ENCODE peak calls at places on chromosomes 2 and 18, in four cellular contexts. X is GM12878, F is SK-N-SH, W is H1. M is an unnamed sample.

GRCh38 chr2:69720922-69721491 is 20.9 kb upstream of the ANXA4 start:
- DNase-seq in W (no peak), F (peak), X (no peak), M (no peak)

GRCh38 chr2:65458999-65459398 is 26.6 kb upstream of the SPRED2 start:
- DNase-seq in X (no peak), F (no peak), W (no peak), M (no peak)

GRCh38 chr2:103235283-103235682 is 473.5 kb downstream of the TMEM182 start:
- DNase-seq in F (no peak), W (no peak), X (no peak), M (no peak)

GRCh38 chr2:230541934-230542380 is 126.0 kb downstream of the SP100 start:
- DNase-seq in F (no peak), W (no peak), X (peak), M (no peak)

GRCh38 chr2:241617431-241618154 is 19.4 kb downstream of the THAP4 start:
- DNase-seq in F (peak), W (no peak), X (peak), M (no peak)

GRCh38 chr2:237691200-237691907 is 64.0 kb downstream of the LRRFIP1 start:
- DNase-seq in X (no peak), W (no peak), F (no peak), M (no peak)

GRCh38 chr2:234275515-234275914 is 221.4 kb downstream of the ARL4C start:
- DNase-seq in F (no peak), W (no peak), X (no peak), M (no peak)

GRCh38 chr2:159755788-159756187 is 42.2 kb downstream of the CD302 start:
- DNase-seq in X (no peak), F (no peak), W (peak), M (peak)

GRCh38 chr18:61435064-61435652 is 101.9 kb downstream of the CDH20 start:
- DNase-seq in X (no peak), W (no peak), F (peak), M (peak)

GRCh38 chr18:76457475-76457874 is 37.6 kb downstream of the ZNF516 start:
- DNase-seq in X (no peak), F (no peak), W (no peak), M (no peak)

GRCh38 chr18:78082776-78083175 is 833.1 kb downstream of the GALR1 start:
- DNase-seq in X (no peak), W (no peak), F (no peak), M (no peak)

GRCh38 chr2:44352510-44352909 is 8.8 kb downstream of the PREPL start:
- DNase-seq in F (no peak), W (no peak), X (no peak), M (no peak)

GRCh38 chr2:177117755-177118154 is 94.8 kb upstream of the HNRNPA3 start:
- DNase-seq in F (no peak), W (no peak), X (no peak), M (no peak)

GRCh38 chr2:159035790-159036411 is 67.5 kb downstream of the TANC1 start:
- DNase-seq in X (no peak), F (peak), W (peak), M (peak)

GRCh38 chr2:240205348-240205747 is 64.9 kb upstream of the OTOS start:
- DNase-seq in F (no peak), X (no peak), W (no peak), M (no peak)

GRCh38 chr2:201972621-201973255 is 60.9 kb upstream of the FZD7 start:
- DNase-seq in F (no peak), X (no peak), W (peak), M (no peak)

GRCh38 chr2:110101280-110101844 is 14.3 kb downstream of the MALL start:
- DNase-seq in W (peak), X (no peak), F (peak), M (peak)

GRCh38 chr2:25418944-25419677 is 77.4 kb upstream of the DNMT3A start:
- DNase-seq in F (peak), W (no peak), X (peak), M (no peak)

GRCh38 chr2:212227755-212228154 is 310.8 kb downstream of the ERBB4 start:
- DNase-seq in W (no peak), F (no peak), X (no peak), M (peak)

GRCh38 chr2:168738057-168738456 is 64.4 kb upstream of the NOSTRIN start:
- DNase-seq in F (no peak), X (no peak), W (no peak), M (no peak)

GRCh38 chr18:49997468-49998045 is 184.2 kb upstream of the ACAA2 start:
- DNase-seq in F (no peak), W (no peak), X (no peak), M (no peak)
- TF ChIP-seq USF2 in F (no peak), W (no peak), X (no peak), M (no peak)

GRCh38 chr2:172285010-172285621 is 142.3 kb upstream of the ITGA6 start:
- DNase-seq in X (no peak), W (no peak), F (no peak), M (no peak)
- TF ChIP-seq TCF12 in X (no peak), W (no peak), F (no peak), M (no peak)

GRCh38 chr2:204129591-204130270 is 193.2 kb downstream of the ICOS start:
- DNase-seq in F (no peak), W (no peak), X (no peak), M (no peak)

GRCh38 chr2:204127238-204127637 is 190.7 kb downstream of the ICOS start:
- DNase-seq in W (no peak), F (no peak), X (no peak), M (no peak)

GRCh38 chr2:204124140-204124750 is 187.7 kb downstream of the ICOS start:
- DNase-seq in F (no peak), W (no peak), X (no peak), M (no peak)

GRCh38 chr2:204122425-204122824 is 185.9 kb downstream of the ICOS start:
- DNase-seq in F (no peak), X (no peak), W (no peak), M (no peak)

GRCh38 chr2:204126705-204127104 is 190.1 kb downstream of the ICOS start:
- DNase-seq in W (no peak), X (no peak), F (no peak), M (no peak)
- TF ChIP-seq USF2 in W (no peak), X (no peak), F (no peak), M (no peak)

GRCh38 chr18:79640875-79641274 is 38.7 kb upstream of the CTDP1 start:
- DNase-seq in X (no peak), W (no peak), F (no peak), M (no peak)

GRCh38 chr18:79637181-79637920 is 42.3 kb upstream of the CTDP1 start:
- DNase-seq in X (no peak), F (no peak), W (no peak), M (no peak)

GRCh38 chr18:79640064-79640672 is 39.4 kb upstream of the CTDP1 start:
- DNase-seq in W (no peak), F (no peak), X (no peak), M (no peak)

GRCh38 chr18:79639072-79639829 is 40.4 kb upstream of the CTDP1 start:
- DNase-seq in W (no peak), F (no peak), X (no peak), M (no peak)

GRCh38 chr18:79637921-79638855 is 41.4 kb upstream of the CTDP1 start:
- DNase-seq in X (no peak), W (no peak), F (no peak), M (no peak)
- TF ChIP-seq TCF12 in X (no peak), W (no peak), F (no peak), M (no peak)

GRCh38 chr18:52286675-52287074 is 53.3 kb upstream of the DCC start:
- DNase-seq in F (peak), X (no peak), W (no peak), M (no peak)
- TF ChIP-seq USF2 in F (no peak), X (no peak), W (no peak), M (no peak)

DNA sequence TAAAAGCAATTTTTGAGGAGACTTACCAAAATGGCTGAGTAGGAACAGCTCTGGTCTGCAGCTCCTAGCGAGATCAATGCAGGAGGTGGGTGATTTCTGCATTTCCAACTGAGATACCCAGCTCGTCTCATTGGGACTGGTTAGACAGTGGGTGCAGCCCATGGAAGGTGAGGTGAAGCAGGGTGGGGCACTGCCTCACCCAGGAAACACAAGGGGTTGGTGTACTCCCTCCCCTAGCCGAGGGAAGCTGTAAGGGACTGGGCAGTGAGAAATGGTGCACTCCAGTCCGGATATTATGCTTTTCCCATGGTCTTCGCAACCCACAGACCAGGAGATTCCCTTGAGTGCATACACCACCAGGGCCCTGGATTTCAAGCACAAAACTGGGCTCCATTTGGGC is 419.0 kb downstream of the NUP35 start:
- DNase-seq in W (no peak), X (no peak), F (no peak), M (no peak)
- TF ChIP-seq TCF12 in W (no peak), X (no peak), F (no peak), M (no peak)

DNA sequence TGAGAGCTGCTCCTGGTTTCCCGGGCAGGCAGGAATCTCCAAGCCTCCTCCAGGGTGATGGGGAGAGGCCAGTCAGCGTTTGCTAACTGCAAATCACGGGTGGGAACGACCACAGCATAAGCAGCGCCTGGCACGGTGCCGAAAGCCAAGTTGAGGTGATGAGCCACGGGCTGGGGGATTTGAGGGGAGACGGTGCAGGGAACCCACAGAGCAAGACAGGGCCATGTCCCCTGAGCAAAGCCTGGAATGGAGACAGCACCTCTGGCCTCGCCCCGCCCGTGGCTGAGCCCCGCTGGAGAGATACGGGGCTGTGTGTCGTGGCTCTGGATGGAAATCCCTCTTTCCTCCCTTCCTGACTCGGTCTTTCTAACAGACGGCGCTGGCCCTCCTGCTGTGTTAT is 31.5 kb upstream of the TMEM18 start:
- DNase-seq in W (no peak), F (no peak), X (no peak), M (no peak)
- TF ChIP-seq USF2 in W (no peak), F (no peak), X (no peak), M (no peak)

GRCh38 chr18:44453505-44453904 is 227.2 kb upstream of the SETBP1 start:
- DNase-seq in X (no peak), F (no peak), W (no peak), M (no peak)
- TF ChIP-seq TCF12 in X (no peak), F (peak), W (no peak), M (no peak)

GRCh38 chr2:226620176-226620575 is 179.4 kb downstream of the IRS1 start:
- DNase-seq in W (no peak), X (no peak), F (no peak), M (no peak)

GRCh38 chr2:226619707-226620106 is 179.9 kb downstream of the IRS1 start:
- DNase-seq in W (no peak), F (no peak), X (no peak), M (no peak)

GRCh38 chr2:226623587-226624368 is 175.8 kb downstream of the IRS1 start:
- DNase-seq in W (no peak), X (no peak), F (no peak), M (no peak)

GRCh38 chr2:226618875-226619605 is 180.6 kb downstream of the IRS1 start:
- DNase-seq in F (peak), W (no peak), X (no peak), M (peak)

GRCh38 chr2:226622484-226622883 is 177.1 kb downstream of the IRS1 start:
- DNase-seq in W (no peak), F (no peak), X (no peak), M (peak)
- TF ChIP-seq USF2 in W (no peak), F (no peak), X (no peak), M (no peak)